ENCODE peak calls at places on chromosomes 16 and 17, in six cellular contexts. C is K562, Q is stomach, Y is H1, G is breast epithelium, M is HCT116. L is an unnamed sample.

GRCh38 chr17:74698069-74698468 is 14.7 kb downstream of the CD300LF start:
- DNase-seq in M (no peak), Q (no peak), G (no peak), Y (no peak), C (no peak), L (no peak)

GRCh38 chr17:50768348-50768761 is 1.0 kb upstream of the ANKRD40CL start:
- DNase-seq in M (peak), G (peak), Q (peak), Y (peak), C (no peak), L (no peak)

GRCh38 chr16:57704905-57705852 is 10.6 kb downstream of the DRC7 start:
- DNase-seq in Q (no peak), M (no peak), C (no peak), Y (no peak), G (no peak), L (no peak)

GRCh38 chr16:81616321-81617020 is 162.6 kb upstream of the PLCG2 start:
- DNase-seq in G (no peak), M (no peak), Q (peak), Y (no peak), C (no peak), L (peak)

GRCh38 chr16:28925386-28926228 is 569 bp upstream of the RABEP2 start:
- DNase-seq in Q (peak), G (peak), M (peak), Y (no peak), C (peak), L (peak)

GRCh38 chr16:6684076-6684673 is 648.5 kb upstream of the RBFOX1 start:
- DNase-seq in Q (no peak), C (peak), Y (peak), G (no peak), M (no peak), L (no peak)

GRCh38 chr16:52567193-52567592 is 20.2 kb upstream of the TOX3 start:
- DNase-seq in M (no peak), Q (no peak), C (no peak), G (no peak), Y (no peak), L (no peak)

GRCh38 chr16:84455031-84455430 is 49.4 kb downstream of the MEAK7 start:
- DNase-seq in M (no peak), Q (no peak), C (no peak), Y (no peak), G (peak), L (peak)

GRCh38 chr16:84518804-84519341 is 14.4 kb upstream of the MEAK7 start:
- DNase-seq in M (no peak), Q (no peak), Y (no peak), G (peak), C (no peak), L (no peak)

GRCh38 chr17:1515640-1516402 is 591 bp downstream of the INPP5K start:
- DNase-seq in M (peak), Q (peak), G (no peak), C (no peak), Y (peak), L (no peak)

GRCh38 chr16:70653809-70654771 is 7.7 kb downstream of the IL34 start:
- DNase-seq in C (peak), G (peak), Y (peak), Q (peak), M (peak), L (no peak)

GRCh38 chr17:704111-704864 is 10.4 kb downstream of the VPS53 start:
- DNase-seq in Q (no peak), Y (no peak), C (no peak), M (no peak), G (no peak), L (no peak)

GRCh38 chr16:65148804-65149203 is 26.9 kb upstream of the CDH11 start:
- DNase-seq in Q (no peak), M (no peak), C (no peak), Y (no peak), G (no peak), L (no peak)

GRCh38 chr17:11144358-11145233 is 96.4 kb upstream of the SHISA6 start:
- DNase-seq in M (no peak), G (no peak), Y (peak), Q (peak), C (peak), L (no peak)

DNA sequence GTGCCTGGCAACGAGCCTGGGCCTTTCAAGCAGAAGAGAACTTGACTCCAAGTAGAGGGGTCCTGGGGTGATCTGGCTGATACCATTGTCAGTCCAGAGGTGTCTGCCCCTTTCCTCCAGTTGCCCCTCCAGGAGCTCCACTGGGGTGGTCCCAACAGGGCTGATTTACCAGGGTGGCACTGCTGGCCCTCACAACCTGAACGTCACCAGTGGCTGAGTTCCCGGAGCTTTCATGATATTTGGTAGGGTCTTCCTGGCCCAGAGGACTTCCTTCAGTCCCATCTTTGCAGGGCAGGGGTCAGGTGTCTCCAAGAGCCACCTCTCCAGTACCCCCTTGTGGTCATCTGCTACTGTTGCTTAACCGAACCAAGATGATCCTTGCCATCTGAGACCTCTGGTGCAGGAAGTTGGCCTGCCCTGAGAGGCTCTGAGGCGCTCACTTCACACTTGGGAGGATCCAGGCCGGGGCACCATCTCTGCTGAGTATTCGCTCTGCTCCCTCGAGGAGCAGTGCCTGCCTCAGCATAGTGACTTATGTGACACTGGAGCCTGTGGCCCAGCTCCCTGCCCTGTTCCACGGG is 3.5 kb downstream of the LIMD2 start:
- DNase-seq in Q (peak), C (peak), G (no peak), Y (peak), M (peak), L (no peak)
- H3K27ac ChIP-seq in Q (peak), C (no peak), G (peak), Y (no peak), M (peak), L (no peak)

GRCh38 chr17:76014100-76014924 is 12.8 kb downstream of the EVPL start:
- DNase-seq in Q (peak), M (peak), C (peak), Y (peak), G (peak), L (no peak)
- TF ChIP-seq POLR2A in Q (no peak), M (no peak), C (no peak), Y (no peak), G (no peak), L (no peak)

DNA sequence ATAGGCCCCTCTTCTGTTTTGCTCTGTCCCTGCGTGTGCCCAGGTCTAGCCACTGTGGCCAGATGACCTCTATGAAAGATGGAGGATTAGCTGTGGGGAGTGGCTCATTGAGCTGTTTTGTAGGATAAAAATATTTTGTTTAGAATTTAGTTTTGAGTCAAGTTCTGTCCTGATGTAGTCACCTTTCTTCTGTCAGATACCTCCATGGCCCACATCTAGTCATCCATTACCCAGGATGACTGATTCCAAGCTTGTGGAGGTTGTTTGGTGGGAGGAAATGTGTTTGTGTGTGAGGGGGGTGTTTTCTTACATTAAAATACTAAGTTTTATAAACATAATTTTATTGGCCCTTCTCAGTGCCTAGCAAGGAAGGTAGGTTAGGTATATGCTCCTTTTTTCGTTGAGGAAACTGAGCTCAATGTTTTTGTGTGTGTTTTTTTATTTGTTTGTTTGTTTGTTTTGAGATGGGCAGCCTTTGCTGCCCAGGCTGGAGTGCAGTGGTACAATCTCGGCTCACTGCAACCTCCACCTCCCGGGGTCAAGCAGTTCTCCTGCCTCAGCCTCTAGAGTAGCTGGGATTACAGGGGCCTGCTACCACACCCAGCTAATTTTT is 16.3 kb downstream of the SNX11 start:
- DNase-seq in G (no peak), M (no peak), Y (no peak), Q (no peak), C (no peak), L (no peak)
- TF ChIP-seq POLR2AphosphoS5 in G (no peak), M (no peak), Y (no peak), Q (no peak), C (no peak), L (no peak)

DNA sequence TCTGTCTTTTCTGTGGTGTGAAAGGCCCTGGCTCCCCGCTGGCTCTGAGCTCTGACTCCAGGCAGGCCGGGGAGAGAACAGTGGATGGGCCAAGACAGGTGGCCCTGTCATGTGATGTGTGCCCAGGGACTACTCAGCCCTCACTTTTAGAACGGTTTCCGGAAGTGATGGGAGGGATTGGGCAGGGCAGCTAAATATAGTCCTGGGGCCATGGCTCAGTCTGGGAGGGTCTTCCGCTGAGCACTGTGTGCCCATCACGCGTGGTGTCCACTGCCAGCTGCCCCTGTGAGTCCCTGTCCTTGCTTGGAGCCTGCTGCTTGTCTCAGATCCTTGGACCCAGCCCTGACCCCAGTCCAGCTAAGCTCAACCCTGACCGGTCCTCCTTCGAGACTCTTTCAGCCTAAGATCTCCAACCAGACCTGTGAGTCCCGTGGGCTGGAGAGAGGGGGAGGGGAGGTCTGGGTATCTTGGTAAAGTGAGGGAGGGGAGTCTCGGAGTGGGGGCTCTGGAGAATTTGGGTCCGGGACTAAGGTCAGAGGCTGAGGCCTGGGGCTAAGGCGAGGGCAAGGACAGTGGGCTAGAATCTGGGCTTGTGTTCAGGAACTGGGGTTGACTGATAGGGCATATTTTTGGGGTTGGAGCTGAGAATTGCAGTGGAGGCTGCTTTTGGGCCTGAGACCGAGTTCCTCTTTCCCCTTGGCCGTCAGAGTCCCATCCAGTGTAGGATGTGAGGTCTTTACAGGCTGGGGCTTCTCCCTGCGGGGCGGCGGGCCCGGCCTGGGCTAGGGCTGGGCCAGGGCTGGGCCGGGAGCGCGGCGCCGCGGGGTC is at the start of gene TRIM72:
- DNase-seq in Q (no peak), C (peak), Y (no peak), G (no peak), M (peak), L (no peak)
- H3K27ac ChIP-seq in Q (no peak), C (no peak), Y (no peak), G (no peak), M (peak), L (no peak)

GRCh38 chr16:24539295-24539849 is at the start of gene RBBP6:
- DNase-seq in Q (peak), Y (peak), C (peak), G (peak), M (peak), L (peak)
- TF ChIP-seq POLR2A in Q (no peak), Y (peak), C (peak), G (peak), M (peak), L (peak)

GRCh38 chr16:67667434-67667816 is 811 bp downstream of the C16orf86 start:
- DNase-seq in C (no peak), M (no peak), G (no peak), Y (no peak), Q (no peak), L (no peak)

GRCh38 chr16:67666032-67666537 is 465 bp downstream of the ENKD1 start:
- DNase-seq in M (no peak), G (no peak), C (peak), Y (peak), Q (no peak), L (no peak)

GRCh38 chr16:67667817-67668494 is 1.3 kb downstream of the C16orf86 start:
- DNase-seq in C (peak), M (peak), G (peak), Y (peak), Q (peak), L (peak)

GRCh38 chr16:67665598-67665997 is 952 bp downstream of the ENKD1 start:
- DNase-seq in Y (no peak), M (no peak), C (no peak), G (no peak), Q (no peak), L (no peak)

GRCh38 chr16:67666538-67667433 is at the start of the genes C16orf86 and ENKD1:
- DNase-seq in M (peak), Y (peak), G (peak), C (peak), Q (peak), L (peak)
- TF ChIP-seq POLR2AphosphoS5 in M (peak), Y (no peak), G (peak), C (no peak), Q (peak), L (no peak)

DNA sequence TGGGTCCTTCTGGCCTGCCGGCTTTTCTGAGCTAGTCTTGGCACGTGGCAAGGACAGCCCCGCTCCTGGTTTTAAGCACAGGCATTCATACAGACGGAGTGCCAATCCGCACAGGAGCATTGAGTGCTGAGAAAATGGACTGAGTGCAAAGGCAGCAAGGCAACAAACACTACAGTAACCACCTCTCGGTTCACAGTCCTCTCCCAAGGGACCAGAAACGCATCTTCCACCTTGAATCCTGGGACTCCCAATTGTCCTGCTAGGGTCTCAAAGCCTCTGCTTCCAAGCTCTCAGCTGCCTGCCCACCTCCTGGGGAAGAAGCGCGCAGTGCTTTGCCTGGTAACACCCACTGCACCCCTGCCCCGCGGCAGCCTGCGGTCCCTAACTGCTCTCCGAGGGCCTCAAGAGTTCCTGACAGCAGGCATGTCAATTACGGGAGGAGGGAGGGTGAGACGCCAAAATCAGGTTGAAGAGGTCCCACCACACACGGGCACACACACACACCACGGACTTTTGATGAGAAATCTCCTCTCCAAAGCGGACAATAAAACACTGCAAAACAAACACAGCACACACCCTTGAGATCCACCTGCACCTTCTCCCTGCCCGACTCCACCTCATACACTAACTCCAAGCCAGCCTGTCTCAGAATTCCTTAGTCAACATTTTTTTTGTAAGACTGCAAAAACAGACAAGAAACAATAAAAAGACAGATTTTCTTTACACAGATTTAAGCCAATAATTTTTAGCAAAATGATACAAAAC is 15.0 kb downstream of the SLC16A3 start:
- DNase-seq in Y (no peak), G (no peak), C (no peak), Q (no peak), M (no peak), L (no peak)
- H3K27ac ChIP-seq in Y (no peak), G (peak), C (no peak), Q (peak), M (peak), L (no peak)

DNA sequence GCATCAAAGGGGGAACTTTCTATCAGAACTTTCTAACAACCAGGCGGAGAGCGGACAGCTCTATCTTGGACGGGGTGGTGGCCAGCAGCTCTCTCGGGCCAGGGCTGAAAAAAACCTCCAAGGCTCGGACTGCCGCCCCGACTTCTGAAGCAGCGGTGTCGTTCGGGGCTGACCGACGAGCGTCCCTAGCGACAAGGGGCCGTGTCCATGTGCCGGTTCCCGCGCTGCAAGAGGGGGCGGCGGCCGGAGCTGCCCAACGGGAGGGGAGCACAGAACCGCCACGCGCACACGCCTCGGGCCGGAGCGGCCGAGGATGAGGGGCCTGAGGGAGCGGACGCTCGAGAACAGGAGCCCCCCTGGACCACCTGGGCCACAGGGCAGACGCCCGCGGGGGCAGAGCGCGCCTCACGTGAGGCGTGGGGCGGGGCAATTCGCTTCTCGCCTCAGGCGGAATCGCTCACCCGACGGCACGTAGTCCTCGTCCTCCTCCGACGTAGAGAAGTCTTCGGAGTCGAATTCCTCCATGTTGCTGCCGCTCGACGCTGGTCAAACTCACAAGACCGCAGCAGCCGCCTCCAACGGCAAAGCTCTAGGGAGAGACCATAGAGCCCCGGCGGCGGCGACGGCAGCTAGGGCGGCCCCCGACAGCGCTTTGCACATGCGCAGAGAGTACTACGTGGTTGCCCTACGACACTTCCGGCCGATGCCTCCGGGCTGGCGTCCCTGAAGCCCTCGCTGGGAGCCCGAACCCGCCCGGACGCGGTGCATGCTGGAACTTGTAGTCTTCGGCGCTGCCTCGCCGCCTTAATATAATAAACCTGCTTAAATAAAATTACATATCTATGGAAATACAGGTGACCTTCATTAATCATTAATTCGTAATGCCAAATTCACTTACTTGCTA is at the start of gene CFDP1:
- DNase-seq in G (peak), Q (peak), C (peak), M (peak), Y (peak), L (peak)
- TF ChIP-seq POLR2A in G (peak), Q (no peak), C (peak), M (peak), Y (no peak), L (peak)

DNA sequence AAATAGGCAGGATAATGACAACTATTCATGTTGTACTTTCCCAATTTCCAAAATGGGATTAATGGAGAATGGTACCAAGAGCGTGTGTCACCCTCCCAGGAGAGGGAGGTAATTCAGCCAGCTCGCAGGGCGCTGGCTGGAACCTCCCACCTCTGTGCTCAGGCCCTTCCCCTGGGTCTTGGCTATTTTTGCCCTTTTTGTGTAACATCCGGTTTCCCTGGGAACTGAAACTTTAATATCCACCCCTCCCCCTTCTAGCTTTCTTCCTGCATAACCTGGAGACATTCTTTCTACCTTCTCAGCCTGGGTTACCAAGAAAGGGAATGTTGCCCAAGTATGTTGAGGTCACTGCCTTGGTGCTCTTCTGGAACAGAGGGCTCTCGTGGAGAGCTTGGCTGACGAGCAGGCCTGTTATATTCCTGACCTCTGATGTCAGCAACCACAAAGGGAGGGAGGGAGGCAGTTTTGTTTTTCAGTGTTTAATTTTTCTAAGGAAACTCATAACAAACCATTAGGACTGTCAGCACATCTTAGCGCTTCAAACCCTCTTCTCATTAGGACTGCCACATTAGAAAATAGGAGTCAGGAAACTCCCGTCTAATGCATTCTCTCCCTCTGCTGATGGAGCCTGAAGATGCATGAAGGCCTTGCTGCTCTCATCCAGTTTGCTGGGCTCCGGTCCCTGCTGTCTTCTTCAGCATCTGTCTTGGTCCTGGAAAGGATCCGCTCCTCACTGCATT is 25.6 kb downstream of the ITGB3 start:
- DNase-seq in M (no peak), C (peak), Y (no peak), Q (peak), G (no peak), L (peak)
- TF ChIP-seq POLR2AphosphoS5 in M (no peak), C (no peak), Y (no peak), Q (peak), G (peak), L (no peak)

L was measured in suprapubic skin.